ENCODE peak calls at places on chromosome 14, in seven cellular contexts. Y, S, W, U, K, F and H are unnamed samples.
A peak's percentile ranks its signal among the peaks of the same experiment; 100 is the strongest.

GRCh38 chr14:61347771-61348443 is 26.5 kb downstream of the PRKCH start:
- DNase-seq in Y (peak; percentile 20), S (no peak), W (no peak), U (no peak), K (peak; percentile 58), F (no peak), H (no peak)

GRCh38 chr14:104928391-104929133 is 3.9 kb downstream of the PLD4 start:
- DNase-seq in Y (no peak), S (no peak), W (no peak), U (no peak), K (no peak), F (no peak), H (no peak)

GRCh38 chr14:56150645-56151345 is 32.6 kb downstream of the PELI2 start:
- DNase-seq in Y (no peak), S (no peak), W (no peak), U (no peak), K (peak; percentile 41), F (no peak), H (no peak)

GRCh38 chr14:70995671-70996070 is 88.4 kb downstream of the PCNX1 start:
- DNase-seq in Y (no peak), S (no peak), W (no peak), U (no peak), K (no peak), F (no peak), H (no peak)

GRCh38 chr14:49194067-49194466 is 392.1 kb downstream of the RPS29 start:
- DNase-seq in Y (no peak), S (no peak), W (no peak), U (no peak), K (no peak), F (peak; percentile 39), H (no peak)

GRCh38 chr14:36771256-36771655 is 109.6 kb downstream of the PAX9 start:
- DNase-seq in Y (no peak), S (no peak), W (no peak), U (no peak), K (no peak), F (no peak), H (no peak)

GRCh38 chr14:92513966-92514843 is 624 bp downstream of the RIN3 start:
- DNase-seq in Y (no peak), S (no peak), W (no peak), U (no peak), K (peak; percentile 45), F (peak; percentile 67), H (no peak)

GRCh38 chr14:37230551-37231194 is 32.9 kb downstream of the MIPOL1 start:
- DNase-seq in Y (peak; percentile 69), S (no peak), W (no peak), U (no peak), K (no peak), F (no peak), H (no peak)

GRCh38 chr14:76236172-76237130 is 84.7 kb downstream of the GPATCH2L start:
- DNase-seq in Y (no peak), S (no peak), W (no peak), U (no peak), K (no peak), F (no peak), H (no peak)

GRCh38 chr14:96126783-96127271 is 77.8 kb upstream of the BDKRB2 start:
- DNase-seq in Y (no peak), S (no peak), W (no peak), U (no peak), K (no peak), F (no peak), H (no peak)

GRCh38 chr14:36975834-36976233 is 196.6 kb downstream of the SLC25A21 start:
- DNase-seq in Y (no peak), S (no peak), W (no peak), U (no peak), K (no peak), F (no peak), H (no peak)

GRCh38 chr14:52355526-52355925 is 41.4 kb downstream of the PTGER2 start:
- DNase-seq in Y (no peak), S (no peak), W (no peak), U (no peak), K (no peak), F (no peak), H (no peak)

GRCh38 chr14:67539116-67539515 is 6.0 kb downstream of the PLEKHH1 start:
- DNase-seq in Y (peak; percentile 87), S (peak; percentile 50), W (peak; percentile 42), U (no peak), K (no peak), F (no peak), H (peak; percentile 42)

GRCh38 chr14:75361751-75362433 is 65.9 kb upstream of the JDP2 start:
- DNase-seq in Y (no peak), S (no peak), W (no peak), U (no peak), K (no peak), F (peak; percentile 55), H (no peak)

GRCh38 chr14:102927346-102927877 is 4.9 kb downstream of the AMN start:
- DNase-seq in Y (no peak), S (no peak), W (no peak), U (no peak), K (no peak), F (peak; percentile 28), H (no peak)

GRCh38 chr14:90443161-90444076 is 46.6 kb downstream of the CALM1 start:
- DNase-seq in Y (no peak), S (no peak), W (no peak), U (no peak), K (no peak), F (no peak), H (no peak)

GRCh38 chr14:101022121-101022520 is 118.6 kb upstream of the RTL1 start:
- DNase-seq in Y (no peak), S (no peak), W (no peak), U (no peak), K (no peak), F (no peak), H (no peak)

GRCh38 chr14:73996731-73997107 is 22.4 kb downstream of the ENTPD5 start:
- DNase-seq in Y (no peak), S (no peak), W (no peak), U (no peak), K (no peak), F (no peak), H (no peak)

GRCh38 chr14:23056257-23056955 is 914 bp downstream of the CDH24 start:
- DNase-seq in Y (no peak), S (no peak), W (no peak), U (peak; percentile 59), K (peak; percentile 78), F (peak; percentile 72), H (no peak)

GRCh38 chr14:21965042-21965441 is 291.4 kb upstream of the OR4E1 start:
- DNase-seq in Y (no peak), S (no peak), W (no peak), U (peak; percentile 11), K (peak; percentile 55), F (no peak), H (no peak)

GRCh38 chr14:81509838-81510452 is 23.7 kb downstream of the SEL1L start:
- DNase-seq in Y (no peak), S (no peak), W (no peak), U (no peak), K (no peak), F (no peak), H (no peak)

GRCh38 chr14:69695664-69696527 is 71.0 kb upstream of the SRSF5 start:
- DNase-seq in Y (peak; percentile 43), S (no peak), W (no peak), U (no peak), K (no peak), F (peak; percentile 53), H (no peak)

GRCh38 chr14:96938946-96939345 is 141.8 kb downstream of the VRK1 start:
- DNase-seq in Y (no peak), S (no peak), W (no peak), U (no peak), K (peak; percentile 14), F (no peak), H (no peak)

GRCh38 chr14:51520087-51520486 is 131.6 kb upstream of the FRMD6 start:
- DNase-seq in Y (no peak), S (no peak), W (no peak), U (no peak), K (no peak), F (no peak), H (no peak)

GRCh38 chr14:73633115-73633514 is 11.7 kb upstream of the DNAL1 start:
- DNase-seq in Y (no peak), S (no peak), W (no peak), U (no peak), K (peak; percentile 17), F (no peak), H (no peak)

GRCh38 chr14:100737526-100737925 is 10.8 kb downstream of the DLK1 start:
- DNase-seq in Y (no peak), S (no peak), W (no peak), U (no peak), K (no peak), F (no peak), H (no peak)

GRCh38 chr14:77290705-77291104 is 19.7 kb upstream of the NGB start:
- DNase-seq in Y (no peak), S (no peak), W (no peak), U (no peak), K (no peak), F (no peak), H (no peak)